ENCODE peak calls at places on chromosomes 6 and 20, in eight cellular contexts. C is iPS DF 19.7, Z is HT1080, I is HS-27A, A is stomach, E is Calu3, J is activated gamma-delta T cell treated with Interleukin-2 at 50 U/mL for 16 hours, V is bronchial epithelial cell. Q is an unnamed sample.
A peak's percentile ranks its signal among the peaks of the same experiment; 100 is the strongest.

GRCh38 chr6:112929661-112930060 is 582.5 kb downstream of the RFPL4B start:
- DNase-seq in E (no peak), I (no peak), J (no peak), A (no peak), C (no peak), Z (no peak), V (no peak), Q (no peak)

GRCh38 chr6:43101497-43101896 is 25.4 kb downstream of the PTK7 start:
- DNase-seq in E (no peak), Z (no peak), A (no peak), I (no peak), C (no peak), V (no peak), J (no peak), Q (no peak)

GRCh38 chr6:41535766-41536165 is 10.4 kb upstream of the FOXP4 start:
- DNase-seq in A (no peak), J (no peak), I (no peak), Z (no peak), C (no peak), V (no peak), E (no peak), Q (no peak)

GRCh38 chr20:34675561-34675960 is 1.3 kb downstream of the PIGU start:
- DNase-seq in V (no peak), C (no peak), Z (no peak), A (no peak), E (no peak), J (no peak), I (no peak), Q (no peak)

GRCh38 chr6:19410477-19410876 is 426.7 kb upstream of the ID4 start:
- DNase-seq in A (no peak), V (peak; percentile 99), I (no peak), Z (peak; percentile 13), E (peak; percentile 21), C (no peak), J (no peak), Q (no peak)

GRCh38 chr6:135282425-135282824 is 101.3 kb downstream of the MYB start:
- DNase-seq in A (no peak), C (no peak), V (no peak), J (no peak), E (no peak), I (no peak), Z (no peak), Q (peak; percentile 46)

GRCh38 chr6:122799916-122800701 is 11.1 kb downstream of the SMPDL3A start:
- DNase-seq in Z (no peak), A (no peak), J (no peak), V (peak; percentile 88), E (peak; percentile 14), C (no peak), I (no peak), Q (no peak)

GRCh38 chr6:158050107-158050735 is 68.6 kb downstream of the SYNJ2 start:
- DNase-seq in Z (no peak), J (no peak), C (no peak), E (no peak), I (no peak), A (no peak), V (no peak), Q (no peak)

GRCh38 chr6:317068-317451 is 24.8 kb downstream of the DUSP22 start:
- DNase-seq in C (no peak), A (no peak), V (no peak), I (no peak), J (no peak), E (no peak), Z (no peak), Q (no peak)

GRCh38 chr6:143698759-143699750 is 21.3 kb downstream of the PHACTR2 start:
- DNase-seq in I (no peak), Z (no peak), C (no peak), J (no peak), A (no peak), E (no peak), V (no peak), Q (no peak)

GRCh38 chr6:11333292-11333849 is 100.9 kb upstream of the NEDD9 start:
- DNase-seq in E (no peak), C (no peak), Z (no peak), I (no peak), V (no peak), A (no peak), J (no peak), Q (no peak)

GRCh38 chr6:80003841-80004198 is 629 bp upstream of the TTK start:
- DNase-seq in Z (no peak), J (peak; percentile 36), C (no peak), E (peak; percentile 1), V (no peak), A (no peak), I (no peak), Q (no peak)

GRCh38 chr6:2178125-2178524 is 67.3 kb downstream of the GMDS start:
- DNase-seq in I (no peak), Z (no peak), E (no peak), J (no peak), V (no peak), C (no peak), A (no peak), Q (no peak)

GRCh38 chr6:12163149-12163548 is 127.0 kb upstream of the EDN1 start:
- DNase-seq in C (no peak), I (no peak), E (no peak), A (no peak), V (no peak), J (peak; percentile 47), Z (no peak), Q (no peak)

GRCh38 chr20:38125157-38126056 is 39.7 kb downstream of the TGM2 start:
- DNase-seq in E (peak; percentile 91), C (no peak), V (peak; percentile 54), I (no peak), J (no peak), Z (no peak), A (peak; percentile 95), Q (no peak)

GRCh38 chr6:2616796-2617195 is 133.9 kb downstream of the MYLK4 start:
- DNase-seq in J (no peak), E (no peak), C (no peak), A (no peak), Z (no peak), I (no peak), V (peak; percentile 21), Q (no peak)

GRCh38 chr6:152993431-152993830 is 9.1 kb downstream of the MTRF1L start:
- DNase-seq in C (no peak), I (no peak), E (no peak), Z (no peak), J (no peak), V (no peak), A (no peak), Q (no peak)

GRCh38 chr6:5094327-5094726 is 9.2 kb downstream of the PPP1R3G start:
- DNase-seq in A (no peak), V (peak; percentile 62), I (peak; percentile 41), C (no peak), Z (peak; percentile 66), J (no peak), E (no peak), Q (no peak)

GRCh38 chr20:9769954-9770353 is 68.9 kb downstream of the PAK5 start:
- DNase-seq in I (no peak), V (no peak), E (no peak), Z (no peak), C (no peak), J (no peak), A (no peak), Q (no peak)

GRCh38 chr6:28758046-28758817 is 165.6 kb downstream of the TRIM27 start:
- DNase-seq in C (no peak), V (peak; percentile 60), A (no peak), I (no peak), E (peak; percentile 86), Z (peak; percentile 92), J (no peak), Q (no peak)

GRCh38 chr6:99305021-99305554 is 44.4 kb downstream of the FAXC start:
- DNase-seq in J (no peak), E (no peak), I (no peak), V (no peak), C (no peak), A (no peak), Z (no peak), Q (no peak)

GRCh38 chr6:22717906-22718305 is 148.5 kb downstream of the HDGFL1 start:
- DNase-seq in A (peak; percentile 46), J (no peak), I (no peak), V (no peak), E (no peak), Z (no peak), C (no peak), Q (no peak)

GRCh38 chr6:32397252-32397920 is 9.6 kb downstream of the BTNL2 start:
- DNase-seq in A (no peak), C (no peak), J (no peak), E (no peak), Z (no peak), I (no peak), V (peak; percentile 7), Q (no peak)

GRCh38 chr20:53038328-53038727 is 66.2 kb downstream of the TSHZ2 start:
- DNase-seq in J (no peak), C (no peak), A (no peak), Z (no peak), E (no peak), V (no peak), I (no peak), Q (no peak)

GRCh38 chr6:50007821-50008220 is 14.0 kb downstream of the DEFB110 start:
- DNase-seq in E (no peak), C (no peak), J (no peak), A (no peak), V (peak; percentile 94), I (no peak), Z (peak; percentile 77), Q (no peak)

GRCh38 chr6:32685603-32686002 is 19.1 kb upstream of the HLA-DQB1 start:
- DNase-seq in C (no peak), V (peak; percentile 39), I (no peak), E (no peak), J (peak; percentile 36), A (no peak), Z (peak; percentile 45), Q (no peak)

GRCh38 chr6:33271098-33271607 is 523 bp downstream of the VPS52 start:
- DNase-seq in J (no peak), A (no peak), I (no peak), Z (no peak), E (no peak), V (no peak), C (no peak), Q (no peak)

GRCh38 chr6:143406673-143407072 is 43.8 kb downstream of the ADAT2 start:
- DNase-seq in C (no peak), A (no peak), Z (no peak), I (no peak), V (no peak), E (no peak), J (no peak), Q (no peak)

GRCh38 chr6:35419431-35419830 is 32.7 kb upstream of the FANCE start:
- DNase-seq in A (no peak), E (no peak), J (peak; percentile 5), C (no peak), Z (peak; percentile 34), I (peak; percentile 34), V (no peak), Q (no peak)

GRCh38 chr6:72636215-72636614 is 14.4 kb downstream of the KCNQ5 start:
- DNase-seq in C (no peak), V (no peak), Z (no peak), E (no peak), I (no peak), J (no peak), A (no peak), Q (no peak)

Q was measured in retina.